ENCODE peak calls at places on chromosomes 1 and 21, in seven cellular contexts. K is H9, Q is IMR-90, N is neuronal stem cell, J is mesenchymal stem cell, P is H1, M is trophoblast cell. T is an unnamed sample.

GRCh38 chr1:83959824-83960441 is 39.0 kb downstream of the TTLL7 start:
- DNase-seq in P (no peak), Q (peak; percentile 79), N (no peak), M (no peak), K (no peak), J (peak; percentile 31), T (no peak)

GRCh38 chr1:150807674-150808073 is 386 bp downstream of the CTSK start:
- DNase-seq in P (no peak), Q (no peak), K (no peak), M (no peak), J (no peak), N (no peak), T (no peak)

GRCh38 chr1:245234217-245235120 is 79.7 kb downstream of the KIF26B start:
- DNase-seq in M (no peak), J (no peak), P (peak; percentile 56), K (peak; percentile 83), Q (no peak), N (peak; percentile 67), T (peak; percentile 53)

GRCh38 chr1:206921772-206922265 is at the start of gene FCMR:
- DNase-seq in M (no peak), J (no peak), K (no peak), P (no peak), Q (no peak), N (no peak), T (no peak)

GRCh38 chr1:6260961-6261614 is at the start of gene GPR153:
- DNase-seq in K (peak; percentile 60), M (no peak), P (no peak), N (no peak), J (peak; percentile 43), Q (no peak), T (no peak)

GRCh38 chr1:1876335-1876935 is 14.5 kb downstream of the GNB1 start:
- DNase-seq in P (no peak), Q (peak; percentile 32), K (no peak), N (no peak), M (peak; percentile 81), J (no peak), T (peak; percentile 58)

GRCh38 chr1:190475394-190476250 is 2.0 kb downstream of the BRINP3 start:
- DNase-seq in N (no peak), K (peak; percentile 59), M (no peak), J (no peak), P (no peak), Q (peak; percentile 11), T (peak; percentile 30)

GRCh38 chr1:43968348-43968948 is 1.4 kb upstream of the DPH2 start:
- DNase-seq in J (peak; percentile 51), K (peak; percentile 67), N (no peak), Q (no peak), P (no peak), M (no peak), T (peak; percentile 62)

GRCh38 chr21:32958288-32958992 is 67.3 kb upstream of the OLIG2 start:
- DNase-seq in N (no peak), M (no peak), Q (no peak), P (no peak), K (peak; percentile 57), J (no peak), T (peak; percentile 28)

GRCh38 chr1:166391677-166392076 is 224.9 kb upstream of the FAM78B start:
- DNase-seq in Q (no peak), M (no peak), K (no peak), P (no peak), J (no peak), N (no peak), T (peak; percentile 58)

GRCh38 chr1:225508538-225509375 is 80.9 kb upstream of the LBR start:
- DNase-seq in M (peak; percentile 62), N (peak; percentile 63), Q (peak; percentile 99), P (peak; percentile 29), K (no peak), J (peak; percentile 98), T (peak; percentile 92)

GRCh38 chr1:226643167-226643566 is 94.6 kb downstream of the STUM start:
- DNase-seq in N (no peak), M (peak; percentile 22), Q (peak; percentile 81), J (peak; percentile 73), K (no peak), P (no peak), T (peak; percentile 72)

GRCh38 chr21:46562964-46563607 is 41.8 kb downstream of the S100B start:
- DNase-seq in Q (no peak), N (no peak), K (no peak), J (no peak), P (no peak), M (no peak), T (no peak)

GRCh38 chr1:214241060-214241459 is 39.9 kb upstream of the SMYD2 start:
- DNase-seq in J (no peak), N (no peak), M (no peak), K (no peak), Q (peak; percentile 24), P (no peak), T (no peak)

GRCh38 chr1:212138441-212138840 is 102.9 kb downstream of the DTL start:
- DNase-seq in M (peak; percentile 94), Q (no peak), J (no peak), K (no peak), P (no peak), N (no peak), T (no peak)

GRCh38 chr1:35876988-35877387 is 6.0 kb upstream of the AGO1 start:
- DNase-seq in K (no peak), N (no peak), J (peak; percentile 42), P (no peak), Q (peak; percentile 27), M (no peak), T (peak; percentile 57)

GRCh38 chr1:49346767-49347349 is 570.2 kb upstream of the BEND5 start:
- DNase-seq in J (no peak), M (no peak), K (no peak), N (no peak), P (no peak), Q (no peak), T (no peak)

GRCh38 chr1:187157552-187157951 is 328.8 kb downstream of the PLA2G4A start:
- DNase-seq in K (no peak), Q (no peak), N (no peak), M (no peak), J (peak; percentile 37), P (no peak), T (peak; percentile 83)

GRCh38 chr1:231786126-231786525 is 159.5 kb downstream of the DISC1 start:
- DNase-seq in P (no peak), M (no peak), K (no peak), Q (no peak), J (no peak), N (no peak), T (no peak)

GRCh38 chr1:9890224-9890731 is 19.8 kb downstream of the CTNNBIP1 start:
- DNase-seq in M (peak; percentile 60), J (peak; percentile 91), Q (peak; percentile 96), N (no peak), K (no peak), P (no peak), T (peak; percentile 50)

GRCh38 chr1:25675729-25676476 is 59.3 kb downstream of the MAN1C1 start:
- DNase-seq in N (no peak), K (no peak), Q (no peak), M (no peak), P (no peak), J (no peak), T (no peak)

GRCh38 chr1:41629571-41629970 is 145.1 kb upstream of the EDN2 start:
- DNase-seq in P (no peak), M (no peak), K (no peak), J (peak; percentile 72), N (no peak), Q (peak; percentile 85), T (no peak)

GRCh38 chr1:64328195-64328594 is 124.8 kb downstream of the UBE2U start:
- DNase-seq in P (no peak), M (no peak), K (no peak), J (no peak), Q (no peak), N (no peak), T (no peak)

DNA sequence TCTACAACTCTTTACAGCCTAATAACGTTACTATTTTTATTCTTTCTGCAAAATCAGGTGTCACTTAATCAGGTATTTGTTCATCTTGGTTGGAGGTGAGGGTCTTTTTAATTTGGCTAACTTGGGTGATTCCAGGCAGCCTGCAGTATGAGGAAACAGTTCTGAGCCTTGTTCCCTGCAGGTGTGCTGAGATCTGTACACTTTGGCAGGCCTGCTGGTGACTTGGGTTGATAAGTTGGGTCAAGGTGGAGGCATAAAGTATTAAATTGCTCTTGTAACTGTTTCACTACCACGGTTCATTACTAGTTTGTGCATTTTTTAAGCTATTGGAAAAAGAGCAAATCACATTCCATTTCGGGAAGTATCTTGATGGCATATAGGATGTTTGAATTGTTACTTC is 10.0 kb downstream of the MAP3K21 start:
- DNase-seq in K (no peak), M (no peak), Q (no peak), P (no peak), N (no peak), J (no peak), T (no peak)
- H3K18ac ChIP-seq in K (no peak overlapping the region), M (no peak overlapping the region), Q (no peak overlapping the region), P (no peak overlapping the region), N (no peak overlapping the region), J (no peak overlapping the region), T (no peak overlapping the region)

GRCh38 chr1:77388655-77389054 is 106.8 kb downstream of the AK5 start:
- DNase-seq in J (peak; percentile 16), M (no peak), N (no peak), Q (peak; percentile 18), K (no peak), P (no peak), T (no peak)
- H3K18ac ChIP-seq in J (no peak overlapping the region), M (no peak overlapping the region), N (no peak overlapping the region), Q (peak overlapping the region; percentile 60), K (no peak overlapping the region), P (no peak overlapping the region), T (no peak overlapping the region)

GRCh38 chr1:59687081-59687480 is 127.7 kb upstream of the HOOK1 start:
- DNase-seq in Q (no peak), J (no peak), N (no peak), P (no peak), K (no peak), M (no peak), T (no peak)

GRCh38 chr1:59688976-59689375 is 125.8 kb upstream of the HOOK1 start:
- DNase-seq in N (no peak), K (no peak), P (no peak), M (no peak), J (no peak), Q (no peak), T (no peak)

GRCh38 chr1:59691261-59691660 is 123.5 kb upstream of the HOOK1 start:
- DNase-seq in M (no peak), K (no peak), P (no peak), J (peak; percentile 54), N (no peak), Q (no peak), T (peak; percentile 63)

GRCh38 chr1:59690531-59690930 is 124.2 kb upstream of the HOOK1 start:
- DNase-seq in J (no peak), P (no peak), Q (no peak), N (no peak), M (no peak), K (no peak), T (no peak)

GRCh38 chr1:59689741-59690140 is 125.0 kb upstream of the HOOK1 start:
- DNase-seq in K (no peak), Q (no peak), N (no peak), J (no peak), P (no peak), M (no peak), T (no peak)
- H3K18ac ChIP-seq in K (no peak overlapping the region), Q (no peak overlapping the region), N (no peak overlapping the region), J (no peak overlapping the region), P (no peak overlapping the region), M (no peak overlapping the region), T (no peak overlapping the region)

DNA sequence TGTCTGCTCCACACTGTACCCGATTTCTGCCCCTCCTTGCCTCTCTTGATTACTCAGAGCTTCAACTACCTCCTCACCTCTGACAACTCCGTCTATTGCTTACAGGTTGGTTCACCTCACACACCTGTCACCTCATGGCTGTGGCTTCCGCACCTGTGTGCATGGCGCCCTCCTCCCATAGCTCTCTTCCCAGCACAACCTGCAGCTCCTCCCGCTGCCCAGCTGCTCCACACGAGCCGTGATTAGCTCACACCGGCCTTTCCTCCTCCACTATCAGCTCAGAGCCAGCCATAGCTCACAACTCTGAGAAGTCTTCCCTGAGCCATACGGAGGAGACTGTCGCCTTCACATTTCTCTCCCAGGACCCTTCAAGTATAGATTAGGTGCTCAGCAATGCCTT is 67.5 kb downstream of the GNG4 start:
- DNase-seq in J (no peak), P (no peak), M (no peak), K (no peak), N (no peak), Q (no peak), T (no peak)
- H3K18ac ChIP-seq in J (no peak overlapping the region), P (no peak overlapping the region), M (no peak overlapping the region), K (no peak overlapping the region), N (peak overlapping the region; percentile 41), Q (no peak overlapping the region), T (no peak overlapping the region)

T was measured in mesendoderm.